ENCODE peak calls at places on chromosome 6, in six cellular contexts. N is iPS DF 19.7, Y is T-helper 1 cell, H is mesendoderm, F is NCI-H2029, I is cardiac muscle cell. Z is an unnamed sample.

GRCh38 chr6:21664263-21665081 is 70.9 kb downstream of the SOX4 start:
- DNase-seq in N (no peak), Y (no peak), H (peak; percentile 85), F (peak; percentile 55), I (peak; percentile 24), Z (no peak)

GRCh38 chr6:27758471-27758870 is 153.7 kb downstream of the OR2B2 start:
- DNase-seq in N (no peak), Y (no peak), H (no peak), F (no peak), I (no peak), Z (no peak)

GRCh38 chr6:134921980-134922313 is 28.0 kb downstream of the ALDH8A1 start:
- DNase-seq in N (no peak), Y (no peak), H (no peak), F (no peak), I (no peak), Z (no peak)

GRCh38 chr6:36967757-36968156 is 13.2 kb downstream of the PI16 start:
- DNase-seq in N (no peak), Y (no peak), H (no peak), F (no peak), I (no peak), Z (no peak)

GRCh38 chr6:110874880-110875547 is 429 bp downstream of the AMD1 start:
- DNase-seq in N (no peak), Y (no peak), H (no peak), F (peak; percentile 18), I (no peak), Z (no peak)

GRCh38 chr6:45231660-45232059 is 96.5 kb upstream of the RUNX2 start:
- DNase-seq in N (no peak), Y (no peak), H (no peak), F (no peak), I (no peak), Z (no peak)

GRCh38 chr6:32070814-32071466 is 32.7 kb downstream of the CYP21A2 start:
- DNase-seq in N (no peak), Y (no peak), H (no peak), F (no peak), I (no peak), Z (no peak)

GRCh38 chr6:12356983-12357972 is 67.1 kb downstream of the EDN1 start:
- DNase-seq in N (no peak), Y (no peak), H (no peak), F (no peak), I (no peak), Z (no peak)

GRCh38 chr6:12174878-12175277 is 115.3 kb upstream of the EDN1 start:
- DNase-seq in N (no peak), Y (no peak), H (no peak), F (no peak), I (no peak), Z (no peak)

GRCh38 chr6:143139239-143139784 is 78.6 kb downstream of the AIG1 start:
- DNase-seq in N (no peak), Y (no peak), H (no peak), F (no peak), I (no peak), Z (no peak)

GRCh38 chr6:157608221-157609075 is 214.6 kb upstream of the SNX9 start:
- DNase-seq in N (no peak), Y (no peak), H (no peak), F (no peak), I (no peak), Z (no peak)

GRCh38 chr6:80523531-80523970 is 417.1 kb downstream of the BCKDHB start:
- DNase-seq in N (peak; percentile 75), Y (peak; percentile 19), H (peak; percentile 83), F (peak; percentile 88), I (peak; percentile 36), Z (no peak)

GRCh38 chr6:21738180-21739094 is 144.9 kb downstream of the SOX4 start:
- DNase-seq in N (no peak), Y (no peak), H (no peak), F (peak; percentile 98), I (no peak), Z (no peak)

GRCh38 chr6:53959717-53960116 is 151.5 kb upstream of the MLIP start:
- DNase-seq in N (no peak), Y (no peak), H (no peak), F (no peak), I (no peak), Z (no peak)

GRCh38 chr6:129493396-129493902 is 216.5 kb downstream of the ARHGAP18 start:
- DNase-seq in N (no peak), Y (no peak), H (no peak), F (no peak), I (no peak), Z (no peak)

GRCh38 chr6:28675600-28675999 is 149.9 kb downstream of the GPX5 start:
- DNase-seq in N (no peak), Y (no peak), H (no peak), F (no peak), I (no peak), Z (no peak)

GRCh38 chr6:98416027-98416426 is 418.3 kb upstream of the POU3F2 start:
- DNase-seq in N (no peak), Y (no peak), H (no peak), F (peak; percentile 7), I (no peak), Z (no peak)

GRCh38 chr6:143015300-143015706 is 45.4 kb upstream of the AIG1 start:
- DNase-seq in N (no peak), Y (no peak), H (no peak), F (no peak), I (no peak), Z (no peak)

GRCh38 chr6:74091133-74091793 is 395.3 kb downstream of the CD109 start:
- DNase-seq in N (no peak), Y (peak; percentile 13), H (peak; percentile 55), F (peak; percentile 35), I (peak; percentile 58), Z (no peak)

GRCh38 chr6:11203306-11204009 is 29.0 kb downstream of the NEDD9 start:
- DNase-seq in N (no peak), Y (no peak), H (no peak), F (no peak), I (no peak), Z (no peak)

GRCh38 chr6:21949211-21949801 is 347.5 kb downstream of the PRL start:
- DNase-seq in N (no peak), Y (no peak), H (no peak), F (peak; percentile 88), I (no peak), Z (no peak)

GRCh38 chr6:137402143-137402542 is 92.1 kb downstream of the OLIG3 start:
- DNase-seq in N (no peak), Y (no peak), H (no peak), F (peak; percentile 19), I (no peak), Z (no peak)

GRCh38 chr6:7050911-7051779 is 56.6 kb upstream of the RREB1 start:
- DNase-seq in N (no peak), Y (peak; percentile 4), H (peak; percentile 79), F (peak; percentile 76), I (peak; percentile 52), Z (no peak)